ENCODE peak calls at places on chromosome 9, in eight cellular contexts. One of them, this sample, is unnamed.

GRCh38 chr9:38067611-38067891 is 1.5 kb downstream of the SHB start:
- DNase-seq in breast epithelium: no peak
- DNase-seq in gastrocnemius medialis: no peak
- DNase-seq in SK-N-SH: peak; percentile 56
- DNase-seq in CD8-positive, alpha-beta T cell: no peak
- DNase-seq in adipocyte: peak; percentile 47
- DNase-seq in endothelial cell of umbilical vein: no peak
- DNase-seq in ascending aorta: peak; percentile 75
- DNase-seq in this sample: no peak

GRCh38 chr9:89153618-89154017 is 25.0 kb downstream of the SHC3 start:
- DNase-seq in breast epithelium: no peak
- DNase-seq in gastrocnemius medialis: no peak
- DNase-seq in SK-N-SH: no peak
- DNase-seq in CD8-positive, alpha-beta T cell: no peak
- DNase-seq in adipocyte: peak; percentile 45
- DNase-seq in endothelial cell of umbilical vein: peak; percentile 85
- DNase-seq in ascending aorta: peak; percentile 68
- DNase-seq in this sample: no peak

GRCh38 chr9:91951944-91952520 is 2.0 kb upstream of the ROR2 start:
- DNase-seq in breast epithelium: no peak
- DNase-seq in gastrocnemius medialis: no peak
- DNase-seq in SK-N-SH: no peak
- DNase-seq in CD8-positive, alpha-beta T cell: no peak
- DNase-seq in adipocyte: no peak
- DNase-seq in endothelial cell of umbilical vein: no peak
- DNase-seq in ascending aorta: no peak
- DNase-seq in this sample: no peak

GRCh38 chr9:78539188-78539587 is 242.3 kb downstream of the PSAT1 start:
- DNase-seq in breast epithelium: no peak
- DNase-seq in gastrocnemius medialis: no peak
- DNase-seq in SK-N-SH: no peak
- DNase-seq in CD8-positive, alpha-beta T cell: no peak
- DNase-seq in adipocyte: no peak
- DNase-seq in endothelial cell of umbilical vein: no peak
- DNase-seq in ascending aorta: no peak
- DNase-seq in this sample: no peak

GRCh38 chr9:130290353-130291181 is 25.0 kb downstream of the HMCN2 start:
- DNase-seq in breast epithelium: no peak
- DNase-seq in gastrocnemius medialis: peak; percentile 63
- DNase-seq in SK-N-SH: no peak
- DNase-seq in CD8-positive, alpha-beta T cell: no peak
- DNase-seq in adipocyte: no peak
- DNase-seq in endothelial cell of umbilical vein: no peak
- DNase-seq in ascending aorta: no peak
- DNase-seq in this sample: no peak

GRCh38 chr9:137223078-137224040 is 1.3 kb upstream of the RNF208 start:
- DNase-seq in breast epithelium: peak; percentile 98
- DNase-seq in gastrocnemius medialis: peak; percentile 98
- DNase-seq in SK-N-SH: peak; percentile 99
- DNase-seq in CD8-positive, alpha-beta T cell: peak; percentile 96
- DNase-seq in adipocyte: peak; percentile 100
- DNase-seq in endothelial cell of umbilical vein: peak; percentile 98
- DNase-seq in ascending aorta: peak; percentile 99
- DNase-seq in this sample: peak; percentile 88

GRCh38 chr9:129109952-129110739 is 447 bp downstream of the CRAT start:
- DNase-seq in breast epithelium: no peak
- DNase-seq in gastrocnemius medialis: peak; percentile 63
- DNase-seq in SK-N-SH: no peak
- DNase-seq in CD8-positive, alpha-beta T cell: no peak
- DNase-seq in adipocyte: peak; percentile 72
- DNase-seq in endothelial cell of umbilical vein: no peak
- DNase-seq in ascending aorta: peak; percentile 80
- DNase-seq in this sample: no peak

GRCh38 chr9:88196456-88196855 is 58.2 kb upstream of the SPATA31C2 start:
- DNase-seq in breast epithelium: no peak
- DNase-seq in gastrocnemius medialis: no peak
- DNase-seq in SK-N-SH: no peak
- DNase-seq in CD8-positive, alpha-beta T cell: no peak
- DNase-seq in adipocyte: no peak
- DNase-seq in endothelial cell of umbilical vein: no peak
- DNase-seq in ascending aorta: no peak
- DNase-seq in this sample: no peak

GRCh38 chr9:96818535-96818934 is 35.8 kb downstream of the ZNF782 start:
- DNase-seq in breast epithelium: no peak
- DNase-seq in gastrocnemius medialis: no peak
- DNase-seq in SK-N-SH: no peak
- DNase-seq in CD8-positive, alpha-beta T cell: no peak
- DNase-seq in adipocyte: no peak
- DNase-seq in endothelial cell of umbilical vein: peak; percentile 4
- DNase-seq in ascending aorta: no peak
- DNase-seq in this sample: no peak
- H3K9me3 ChIP-seq in breast epithelium: peaks cover 78% of the 10 kb centered on the region
- H3K9me3 ChIP-seq in gastrocnemius medialis: peaks cover 36% of the 10 kb centered on the region
- H3K9me3 ChIP-seq in SK-N-SH: peaks cover 65% of the 10 kb centered on the region
- H3K9me3 ChIP-seq in CD8-positive, alpha-beta T cell: peaks cover 47% of the 10 kb centered on the region
- H3K9me3 ChIP-seq in adipocyte: peaks cover 99% of the 10 kb centered on the region
- H3K9me3 ChIP-seq in endothelial cell of umbilical vein: peaks cover 19% of the 10 kb centered on the region
- H3K9me3 ChIP-seq in ascending aorta: peaks cover 96% of the 10 kb centered on the region
- H3K9me3 ChIP-seq in this sample: peaks cover 19% of the 10 kb centered on the region

GRCh38 chr9:114583776-114584175 is 3.8 kb upstream of the ATP6V1G1 start:
- DNase-seq in breast epithelium: no peak
- DNase-seq in gastrocnemius medialis: no peak
- DNase-seq in SK-N-SH: no peak
- DNase-seq in CD8-positive, alpha-beta T cell: no peak
- DNase-seq in adipocyte: no peak
- DNase-seq in endothelial cell of umbilical vein: no peak
- DNase-seq in ascending aorta: no peak
- DNase-seq in this sample: no peak

GRCh38 chr9:114580609-114581193 is 6.9 kb upstream of the ATP6V1G1 start:
- DNase-seq in breast epithelium: no peak
- DNase-seq in gastrocnemius medialis: no peak
- DNase-seq in SK-N-SH: no peak
- DNase-seq in CD8-positive, alpha-beta T cell: no peak
- DNase-seq in adipocyte: no peak
- DNase-seq in endothelial cell of umbilical vein: no peak
- DNase-seq in ascending aorta: no peak
- DNase-seq in this sample: no peak

GRCh38 chr9:114587345-114588149 is at the start of gene ATP6V1G1:
- DNase-seq in breast epithelium: peak; percentile 99
- DNase-seq in gastrocnemius medialis: peak; percentile 99
- DNase-seq in SK-N-SH: peak; percentile 95
- DNase-seq in CD8-positive, alpha-beta T cell: peak; percentile 96
- DNase-seq in adipocyte: peak; percentile 100
- DNase-seq in endothelial cell of umbilical vein: peak; percentile 99
- DNase-seq in ascending aorta: peak; percentile 100
- DNase-seq in this sample: peak; percentile 98

GRCh38 chr9:114588150-114588663 is 638 bp downstream of the ATP6V1G1 start:
- DNase-seq in breast epithelium: no peak
- DNase-seq in gastrocnemius medialis: peak; percentile 46
- DNase-seq in SK-N-SH: no peak
- DNase-seq in CD8-positive, alpha-beta T cell: no peak
- DNase-seq in adipocyte: peak; percentile 64
- DNase-seq in endothelial cell of umbilical vein: peak; percentile 43
- DNase-seq in ascending aorta: no peak
- DNase-seq in this sample: no peak

GRCh38 chr9:114583371-114583770 is 4.2 kb upstream of the ATP6V1G1 start:
- DNase-seq in breast epithelium: no peak
- DNase-seq in gastrocnemius medialis: no peak
- DNase-seq in SK-N-SH: no peak
- DNase-seq in CD8-positive, alpha-beta T cell: no peak
- DNase-seq in adipocyte: no peak
- DNase-seq in endothelial cell of umbilical vein: no peak
- DNase-seq in ascending aorta: no peak
- DNase-seq in this sample: no peak
- H3K4me3 ChIP-seq in breast epithelium: no peak overlapping the region
- H3K4me3 ChIP-seq in gastrocnemius medialis: no peak overlapping the region
- H3K4me3 ChIP-seq in SK-N-SH: no peak overlapping the region
- H3K4me3 ChIP-seq in CD8-positive, alpha-beta T cell: no peak overlapping the region
- H3K4me3 ChIP-seq in adipocyte: no peak overlapping the region
- H3K4me3 ChIP-seq in endothelial cell of umbilical vein: no peak overlapping the region
- H3K4me3 ChIP-seq in ascending aorta: no peak overlapping the region
- H3K4me3 ChIP-seq in this sample: no peak overlapping the region

GRCh38 chr9:25861416-25861815 is 183.2 kb upstream of the TUSC1 start:
- DNase-seq in breast epithelium: no peak
- DNase-seq in gastrocnemius medialis: no peak
- DNase-seq in SK-N-SH: no peak
- DNase-seq in CD8-positive, alpha-beta T cell: no peak
- DNase-seq in adipocyte: peak; percentile 87
- DNase-seq in endothelial cell of umbilical vein: no peak
- DNase-seq in ascending aorta: no peak
- DNase-seq in this sample: no peak

DNA sequence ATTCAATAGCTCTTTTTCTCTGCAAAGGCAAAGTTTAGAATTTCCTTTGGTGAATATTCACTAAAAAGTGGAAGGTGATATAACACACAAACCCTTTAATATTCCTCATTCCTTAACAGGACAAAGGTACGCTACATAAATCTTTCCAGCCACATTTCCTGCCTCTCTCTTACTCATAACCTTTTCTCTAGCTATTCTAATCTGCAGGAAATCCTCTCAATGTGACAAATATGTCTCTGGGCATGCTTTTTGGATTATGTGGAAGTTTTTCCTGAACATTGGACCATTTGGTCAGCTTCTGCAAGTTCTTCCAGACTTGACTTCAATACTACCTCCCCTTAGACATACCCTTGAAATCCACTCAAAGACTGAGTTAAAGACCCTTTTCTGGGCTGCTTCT is 186.3 kb upstream of the TUSC1 start:
- DNase-seq in breast epithelium: no peak
- DNase-seq in gastrocnemius medialis: no peak
- DNase-seq in SK-N-SH: no peak
- DNase-seq in CD8-positive, alpha-beta T cell: no peak
- DNase-seq in adipocyte: peak; percentile 26
- DNase-seq in endothelial cell of umbilical vein: peak; percentile 90
- DNase-seq in ascending aorta: no peak
- DNase-seq in this sample: no peak
- H3K9me3 ChIP-seq in breast epithelium: no peaks in the 10 kb centered on the region
- H3K9me3 ChIP-seq in gastrocnemius medialis: no peaks in the 10 kb centered on the region
- H3K9me3 ChIP-seq in SK-N-SH: no peaks in the 10 kb centered on the region
- H3K9me3 ChIP-seq in CD8-positive, alpha-beta T cell: no peaks in the 10 kb centered on the region
- H3K9me3 ChIP-seq in adipocyte: no peaks in the 10 kb centered on the region
- H3K9me3 ChIP-seq in endothelial cell of umbilical vein: no peaks in the 10 kb centered on the region
- H3K9me3 ChIP-seq in ascending aorta: no peaks in the 10 kb centered on the region
- H3K9me3 ChIP-seq in this sample: no peaks in the 10 kb centered on the region

GRCh38 chr9:99103054-99103453 is 1.9 kb upstream of the TGFBR1 start:
- DNase-seq in breast epithelium: no peak
- DNase-seq in gastrocnemius medialis: no peak
- DNase-seq in SK-N-SH: no peak
- DNase-seq in CD8-positive, alpha-beta T cell: no peak
- DNase-seq in adipocyte: peak; percentile 24
- DNase-seq in endothelial cell of umbilical vein: no peak
- DNase-seq in ascending aorta: no peak
- DNase-seq in this sample: no peak

GRCh38 chr9:99103505-99103904 is 1.4 kb upstream of the TGFBR1 start:
- DNase-seq in breast epithelium: no peak
- DNase-seq in gastrocnemius medialis: no peak
- DNase-seq in SK-N-SH: no peak
- DNase-seq in CD8-positive, alpha-beta T cell: no peak
- DNase-seq in adipocyte: peak; percentile 19
- DNase-seq in endothelial cell of umbilical vein: no peak
- DNase-seq in ascending aorta: no peak
- DNase-seq in this sample: no peak

GRCh38 chr9:99104459-99105151 is at the start of gene TGFBR1:
- DNase-seq in breast epithelium: peak; percentile 86
- DNase-seq in gastrocnemius medialis: peak; percentile 91
- DNase-seq in SK-N-SH: peak; percentile 99
- DNase-seq in CD8-positive, alpha-beta T cell: peak; percentile 81
- DNase-seq in adipocyte: peak; percentile 98
- DNase-seq in endothelial cell of umbilical vein: peak; percentile 92
- DNase-seq in ascending aorta: peak; percentile 97
- DNase-seq in this sample: peak; percentile 63

GRCh38 chr9:99105152-99106043 is 485 bp downstream of the TGFBR1 start:
- DNase-seq in breast epithelium: peak; percentile 52
- DNase-seq in gastrocnemius medialis: peak; percentile 69
- DNase-seq in SK-N-SH: peak; percentile 90
- DNase-seq in CD8-positive, alpha-beta T cell: no peak
- DNase-seq in adipocyte: peak; percentile 90
- DNase-seq in endothelial cell of umbilical vein: peak; percentile 68
- DNase-seq in ascending aorta: peak; percentile 90
- DNase-seq in this sample: peak; percentile 15

DNA sequence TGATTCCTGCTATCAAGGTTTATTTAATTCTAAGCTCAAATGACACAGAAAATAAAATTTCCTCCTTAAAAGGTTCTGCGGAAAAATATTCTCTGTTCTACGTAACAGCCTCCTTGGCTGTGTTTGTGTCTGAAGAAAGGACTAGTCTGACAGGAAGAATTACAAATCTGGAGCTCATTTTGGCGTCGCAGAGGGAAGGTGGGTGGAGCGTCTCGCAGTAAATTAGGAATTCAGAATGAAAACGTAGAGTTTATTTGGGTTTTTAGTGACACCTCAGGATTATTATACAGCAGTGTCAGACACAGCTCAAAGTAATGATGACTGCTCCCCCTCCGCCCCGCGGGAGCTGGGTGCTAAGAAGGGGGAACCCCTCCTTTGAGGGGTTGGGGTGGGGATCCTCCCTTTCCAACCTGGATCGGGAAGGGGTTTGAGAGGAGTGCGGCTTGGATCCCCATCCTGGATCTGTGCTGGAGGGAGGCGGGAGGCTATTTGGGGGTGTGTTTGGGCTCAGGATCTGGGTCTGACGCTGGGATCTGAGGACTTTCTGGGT is 929 bp upstream of the TGFBR1 start:
- DNase-seq in breast epithelium: peak; percentile 35
- DNase-seq in gastrocnemius medialis: no peak
- DNase-seq in SK-N-SH: no peak
- DNase-seq in CD8-positive, alpha-beta T cell: no peak
- DNase-seq in adipocyte: peak; percentile 79
- DNase-seq in endothelial cell of umbilical vein: peak; percentile 24
- DNase-seq in ascending aorta: peak; percentile 79
- DNase-seq in this sample: no peak
- H3K4me3 ChIP-seq in breast epithelium: peak overlapping the region; percentile 77
- H3K4me3 ChIP-seq in gastrocnemius medialis: peak overlapping the region; percentile 86
- H3K4me3 ChIP-seq in SK-N-SH: peak overlapping the region; percentile 87
- H3K4me3 ChIP-seq in CD8-positive, alpha-beta T cell: peak overlapping the region; percentile 66
- H3K4me3 ChIP-seq in adipocyte: peak overlapping the region; percentile 86
- H3K4me3 ChIP-seq in endothelial cell of umbilical vein: peak overlapping the region; percentile 42
- H3K4me3 ChIP-seq in ascending aorta: peak overlapping the region; percentile 82
- H3K4me3 ChIP-seq in this sample: peak overlapping the region; percentile 76

This sample was measured in esophagus squamous epithelium.